ENCODE peak calls at places on chromosome 6, in seven cellular contexts. Y, X, Q, N, I, T and R are unnamed samples.

GRCh38 chr6:21109421-21110178 is 484.0 kb upstream of the SOX4 start:
- DNase-seq in Y (no peak), X (no peak), Q (peak; percentile 66), N (peak; percentile 33), I (peak; percentile 79), T (no peak), R (no peak)

GRCh38 chr6:170371588-170371987 is 65.0 kb downstream of the FAM120B start:
- DNase-seq in Y (no peak), X (peak; percentile 27), Q (no peak), N (no peak), I (no peak), T (no peak), R (peak; percentile 70)

GRCh38 chr6:169425628-169426370 is 172.2 kb upstream of the THBS2 start:
- DNase-seq in Y (no peak), X (no peak), Q (no peak), N (no peak), I (no peak), T (no peak), R (no peak)

GRCh38 chr6:138321934-138322333 is 55.8 kb upstream of the SMIM28 start:
- DNase-seq in Y (no peak), X (no peak), Q (no peak), N (no peak), I (no peak), T (no peak), R (no peak)

GRCh38 chr6:71584712-71585436 is 296.3 kb downstream of the OGFRL1 start:
- DNase-seq in Y (no peak), X (no peak), Q (no peak), N (no peak), I (no peak), T (no peak), R (no peak)

GRCh38 chr6:82410151-82410621 is 46.6 kb downstream of the TPBG start:
- DNase-seq in Y (no peak), X (no peak), Q (no peak), N (no peak), I (no peak), T (no peak), R (no peak)

GRCh38 chr6:3929281-3929798 is 80.2 kb downstream of the FAM50B start:
- DNase-seq in Y (no peak), X (no peak), Q (no peak), N (no peak), I (no peak), T (no peak), R (no peak)

GRCh38 chr6:68572525-68572924 is 62.6 kb upstream of the ADGRB3 start:
- DNase-seq in Y (no peak), X (no peak), Q (peak; percentile 25), N (peak; percentile 62), I (peak; percentile 41), T (no peak), R (no peak)

GRCh38 chr6:107488875-107489635 is 862 bp upstream of the SOBP start:
- DNase-seq in Y (no peak), X (no peak), Q (no peak), N (peak; percentile 44), I (peak; percentile 9), T (no peak), R (peak; percentile 48)